ENCODE peak calls at places on chromosomes 3 and 15, in nine cellular contexts. C, H, E, P, N, Q, R, G and A are unnamed samples.

GRCh38 chr3:32460031-32460749 is 42.5 kb downstream of the CMTM6 start:
- DNase-seq in R (no peak), H (peak), P (peak), N (no peak), Q (peak), C (peak), G (peak), E (no peak), A (no peak)

GRCh38 chr15:64521201-64521600 is 60.8 kb downstream of the ZNF609 start:
- DNase-seq in H (no peak), Q (no peak), P (no peak), R (no peak), N (no peak), E (no peak), C (no peak), G (peak), A (no peak)

GRCh38 chr3:78977073-78977472 is 790.7 kb downstream of the ROBO1 start:
- DNase-seq in E (peak), H (no peak), N (no peak), G (no peak), P (no peak), Q (no peak), R (no peak), C (no peak), A (no peak)

GRCh38 chr15:32683906-32684584 is 33.8 kb upstream of the GREM1 start:
- DNase-seq in N (peak), H (no peak), R (peak), C (no peak), E (peak), G (no peak), P (no peak), Q (peak), A (peak)

GRCh38 chr3:62965311-62965710 is 90.1 kb upstream of the CADPS start:
- DNase-seq in R (no peak), C (no peak), H (no peak), G (no peak), Q (no peak), N (no peak), P (no peak), E (peak), A (no peak)

GRCh38 chr3:13139471-13140065 is 66.3 kb upstream of the IQSEC1 start:
- DNase-seq in E (no peak), H (no peak), R (no peak), N (no peak), P (no peak), G (no peak), C (no peak), Q (no peak), A (no peak)

GRCh38 chr15:25532269-25532668 is 93.4 kb upstream of the UBE3A start:
- DNase-seq in H (no peak), P (no peak), R (no peak), C (no peak), E (no peak), G (no peak), Q (no peak), N (no peak), A (no peak)

GRCh38 chr3:31240466-31240865 is 292.3 kb upstream of the STT3B start:
- DNase-seq in N (peak), R (no peak), G (no peak), E (no peak), P (no peak), H (no peak), Q (no peak), C (no peak), A (no peak)

GRCh38 chr3:38153986-38154608 is 11.2 kb upstream of the OXSR1 start:
- DNase-seq in G (no peak), P (no peak), N (peak), Q (no peak), H (no peak), C (no peak), R (no peak), E (no peak), A (no peak)

GRCh38 chr3:136612512-136612911 is 139.7 kb downstream of the STAG1 start:
- DNase-seq in H (no peak), C (no peak), G (no peak), N (peak), Q (no peak), E (no peak), R (no peak), P (no peak), A (no peak)

GRCh38 chr3:38038447-38038911 is 529 bp upstream of the DLEC1 start:
- DNase-seq in P (no peak), E (no peak), G (no peak), R (no peak), C (no peak), Q (no peak), N (no peak), H (no peak), A (no peak)

GRCh38 chr3:141979050-141979671 is 102.7 kb downstream of the ATP1B3 start:
- DNase-seq in E (peak), R (peak), H (no peak), G (no peak), P (no peak), N (peak), C (no peak), Q (no peak), A (peak)

GRCh38 chr3:130258532-130258952 is 86.9 kb upstream of the COL6A5 start:
- DNase-seq in C (no peak), P (no peak), H (no peak), Q (no peak), N (peak), R (no peak), G (no peak), E (no peak), A (no peak)

GRCh38 chr3:176351408-176351807 is 845.9 kb downstream of the TBL1XR1 start:
- DNase-seq in H (no peak), E (no peak), G (no peak), P (no peak), R (no peak), N (no peak), Q (no peak), C (no peak), A (no peak)

GRCh38 chr3:56052219-56052618 is 416.0 kb downstream of the ERC2 start:
- DNase-seq in N (no peak), H (no peak), Q (no peak), P (no peak), G (no peak), E (no peak), R (no peak), C (no peak), A (no peak)

GRCh38 chr3:190534386-190534785 is 20.5 kb downstream of the IL1RAP start:
- DNase-seq in G (no peak), Q (no peak), R (no peak), E (no peak), C (no peak), H (no peak), P (no peak), N (no peak), A (no peak)

GRCh38 chr3:41199866-41200668 is 762 bp downstream of the CTNNB1 start:
- DNase-seq in E (no peak), R (no peak), C (no peak), G (peak), N (no peak), Q (peak), H (peak), P (peak), A (no peak)

GRCh38 chr3:95408464-95408862 is 1345.6 kb downstream of the NSUN3 start:
- DNase-seq in P (no peak), C (no peak), N (no peak), E (no peak), Q (no peak), H (no peak), G (no peak), R (no peak), A (no peak)

GRCh38 chr15:86865920-86866319 is 786.2 kb downstream of the AGBL1 start:
- DNase-seq in N (no peak), P (no peak), H (no peak), G (no peak), E (no peak), C (no peak), R (no peak), Q (no peak), A (no peak)

GRCh38 chr3:127849368-127849767 is 27.1 kb upstream of the MGLL start:
- DNase-seq in N (no peak), E (no peak), G (peak), R (no peak), C (peak), Q (no peak), P (no peak), H (no peak), A (no peak)

GRCh38 chr3:16329036-16329791 is 64.2 kb downstream of the OXNAD1 start:
- DNase-seq in E (no peak), C (no peak), G (no peak), H (no peak), P (no peak), R (no peak), N (no peak), Q (no peak), A (no peak)

GRCh38 chr15:91431041-91431715 is 331.1 kb downstream of the SV2B start:
- DNase-seq in Q (no peak), E (no peak), H (no peak), N (no peak), C (no peak), G (no peak), P (no peak), R (no peak), A (no peak)

GRCh38 chr3:108453541-108454057 is 56.8 kb downstream of the MYH15 start:
- DNase-seq in P (no peak), N (peak), G (no peak), R (no peak), E (no peak), H (no peak), C (no peak), Q (no peak), A (no peak)

GRCh38 chr3:58288011-58288728 is 17.9 kb upstream of the RPP14 start:
- DNase-seq in P (no peak), G (no peak), H (no peak), R (no peak), N (no peak), Q (no peak), C (no peak), E (no peak), A (no peak)

GRCh38 chr15:57237282-57237642 is 139.0 kb upstream of the CGNL1 start:
- DNase-seq in C (no peak), P (no peak), R (no peak), E (no peak), H (no peak), N (no peak), Q (no peak), G (peak), A (no peak)

GRCh38 chr3:126568776-126569342 is 10.1 kb upstream of the C3orf22 start:
- DNase-seq in P (no peak), E (no peak), C (no peak), N (no peak), H (no peak), G (no peak), Q (no peak), R (no peak), A (no peak)

GRCh38 chr15:66702770-66703539 is 919 bp downstream of the SMAD6 start:
- DNase-seq in R (no peak), E (no peak), N (no peak), P (peak), Q (no peak), C (no peak), G (peak), H (no peak), A (no peak)

GRCh38 chr3:54784021-54784420 is 143.8 kb downstream of the LRTM1 start:
- DNase-seq in H (no peak), R (no peak), G (no peak), P (no peak), E (peak), N (no peak), Q (no peak), C (no peak), A (no peak)

GRCh38 chr3:149151843-149152242 is 22.4 kb downstream of the HPS3 start:
- DNase-seq in N (peak), P (no peak), H (peak), E (peak), Q (peak), R (peak), G (no peak), C (no peak), A (no peak)

GRCh38 chr15:72497402-72497801 is 23.3 kb downstream of the ARIH1 start:
- DNase-seq in G (no peak), R (no peak), C (no peak), Q (no peak), H (no peak), N (no peak), P (no peak), E (no peak), A (no peak)

GRCh38 chr15:85941186-85941855 is 138.3 kb upstream of the AGBL1 start:
- DNase-seq in N (no peak), P (no peak), R (peak), H (no peak), C (no peak), Q (no peak), E (no peak), G (no peak), A (peak)

GRCh38 chr3:129344540-129345220 is 66.0 kb downstream of the HMCES start:
- DNase-seq in Q (no peak), C (no peak), H (no peak), N (no peak), R (no peak), E (no peak), G (no peak), P (no peak), A (no peak)

GRCh38 chr15:39597751-39598185 is 16.9 kb downstream of the THBS1 start:
- DNase-seq in E (no peak), C (no peak), N (peak), H (no peak), R (peak), Q (no peak), G (no peak), P (no peak), A (no peak)

GRCh38 chr3:141105828-141106628 is 54.9 kb downstream of the SPSB4 start:
- DNase-seq in E (peak), P (peak), C (peak), R (peak), Q (peak), N (peak), H (peak), G (peak), A (peak)

GRCh38 chr3:48648188-48648850 is 13.1 kb upstream of the SLC26A6 start:
- DNase-seq in C (no peak), H (no peak), E (no peak), N (no peak), P (no peak), R (no peak), G (no peak), Q (no peak), A (no peak)

GRCh38 chr15:62732078-62732477 is 310.5 kb upstream of the TPM1 start:
- DNase-seq in P (no peak), G (no peak), N (no peak), C (no peak), E (no peak), R (no peak), H (no peak), Q (no peak), A (no peak)